ENCODE peak calls at places on chromosomes 3 and 15, in eight cellular contexts. I, P, C, L, R, Q, O and W are unnamed samples.

GRCh38 chr3:123291404-123291803 is 89.7 kb downstream of the SEC22A start:
- DNase-seq in C (no peak), Q (no peak), O (no peak), P (no peak), R (no peak), I (no peak), L (no peak), W (no peak)

GRCh38 chr15:65373163-65373651 is 4.6 kb downstream of the IGDCC3 start:
- DNase-seq in I (no peak), P (no peak), O (no peak), R (no peak), C (no peak), L (no peak), Q (no peak), W (no peak)

GRCh38 chr3:45486926-45487325 is 98.5 kb downstream of the LARS2 start:
- DNase-seq in L (no peak), C (no peak), P (no peak), O (no peak), R (peak), Q (no peak), I (no peak), W (no peak)

GRCh38 chr3:55875137-55875536 is 388.0 kb upstream of the WNT5A start:
- DNase-seq in R (no peak), O (no peak), L (no peak), I (no peak), Q (no peak), P (no peak), C (no peak), W (no peak)

GRCh38 chr15:89971592-89971997 is 29.5 kb upstream of the ZNF710 start:
- DNase-seq in O (peak), R (peak), L (peak), I (peak), Q (no peak), C (peak), P (peak), W (peak)

GRCh38 chr3:17047162-17047561 is 162.4 kb downstream of the PLCL2 start:
- DNase-seq in L (no peak), Q (no peak), I (no peak), R (no peak), O (no peak), C (no peak), P (no peak), W (no peak)

GRCh38 chr3:50184242-50184978 is 7.0 kb upstream of the GNAT1 start:
- DNase-seq in C (no peak), P (no peak), R (no peak), L (no peak), I (no peak), Q (peak), O (no peak), W (no peak)

GRCh38 chr15:62394079-62394478 is 229.0 kb upstream of the C2CD4B start:
- DNase-seq in Q (no peak), R (no peak), L (no peak), O (no peak), I (peak), P (no peak), C (no peak), W (no peak)

GRCh38 chr3:49422379-49423248 is at the start of gene AMT:
- DNase-seq in P (no peak), C (peak), O (no peak), L (peak), R (no peak), Q (no peak), I (no peak), W (no peak)

GRCh38 chr3:112512320-112512719 is 13.0 kb upstream of the BTLA start:
- DNase-seq in C (peak), R (no peak), O (no peak), Q (no peak), P (no peak), L (no peak), I (no peak), W (no peak)

GRCh38 chr15:90585863-90586262 is 56.1 kb downstream of the CRTC3 start:
- DNase-seq in O (no peak), R (peak), L (no peak), I (peak), P (no peak), Q (no peak), C (no peak), W (peak)

GRCh38 chr15:99474981-99475753 is 90.6 kb upstream of the MEF2A start:
- DNase-seq in Q (no peak), I (no peak), P (no peak), O (no peak), R (no peak), L (no peak), C (no peak), W (no peak)

GRCh38 chr3:125048282-125048681 is 7.5 kb downstream of the HEG1 start:
- DNase-seq in P (no peak), O (no peak), R (no peak), I (no peak), L (no peak), Q (peak), C (no peak), W (no peak)

GRCh38 chr3:116442331-116443021 is 2.8 kb downstream of the LSAMP start:
- DNase-seq in I (no peak), O (no peak), C (peak), P (no peak), R (no peak), L (no peak), Q (no peak), W (no peak)

DNA sequence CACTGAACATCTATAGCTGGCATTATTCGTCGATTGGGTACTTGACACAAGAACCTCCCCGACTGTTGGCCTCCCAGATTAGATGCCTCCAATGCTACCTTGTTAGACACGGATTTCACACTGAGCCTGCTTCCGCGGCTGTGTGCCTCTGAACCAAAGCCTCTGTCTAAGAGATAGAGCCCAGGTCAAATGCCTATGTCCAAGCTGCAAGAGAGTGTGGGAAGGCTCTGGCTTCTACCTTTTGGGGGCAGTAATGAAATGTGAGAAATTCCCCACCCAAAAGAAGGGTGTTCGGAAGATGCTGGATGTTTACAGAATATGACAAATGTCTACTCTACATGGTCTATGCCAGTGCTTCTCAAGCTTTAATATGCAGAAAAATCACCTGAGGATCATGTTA is 2.0 kb upstream of the RPUSD2 start:
- DNase-seq in L (no peak), P (no peak), C (no peak), Q (no peak), R (no peak), I (peak), O (no peak), W (no peak)
- TF ChIP-seq CTCF in L (peak), P (no peak), C (peak), Q (no peak), R (no peak), I (peak), O (peak), W (peak)

DNA sequence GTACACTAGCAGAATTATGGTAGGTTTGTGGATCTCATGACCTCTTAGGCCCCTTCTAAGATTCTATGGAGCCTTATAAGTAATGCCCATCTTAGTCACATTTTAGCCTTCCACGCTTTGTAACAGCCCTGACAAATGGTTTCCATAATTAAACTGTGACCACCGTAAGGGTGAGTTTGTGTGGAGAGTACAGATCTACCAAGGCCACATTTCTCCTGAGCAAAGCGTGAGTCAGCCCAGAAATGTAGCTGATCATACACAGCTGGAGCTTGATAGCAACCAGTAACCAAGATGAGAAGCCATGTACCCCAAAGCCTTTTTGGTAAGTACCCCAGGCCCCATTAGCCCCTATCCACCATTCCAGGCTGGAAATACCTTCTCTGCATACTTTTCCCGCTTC is 31.7 kb downstream of the CHAC1 start:
- DNase-seq in P (no peak), I (peak), C (peak), R (peak), L (no peak), O (no peak), Q (no peak), W (peak)
- H3K4me3 ChIP-seq in P (no peak), I (no peak), C (no peak), R (no peak), L (no peak), O (no peak), Q (no peak), W (no peak)

DNA sequence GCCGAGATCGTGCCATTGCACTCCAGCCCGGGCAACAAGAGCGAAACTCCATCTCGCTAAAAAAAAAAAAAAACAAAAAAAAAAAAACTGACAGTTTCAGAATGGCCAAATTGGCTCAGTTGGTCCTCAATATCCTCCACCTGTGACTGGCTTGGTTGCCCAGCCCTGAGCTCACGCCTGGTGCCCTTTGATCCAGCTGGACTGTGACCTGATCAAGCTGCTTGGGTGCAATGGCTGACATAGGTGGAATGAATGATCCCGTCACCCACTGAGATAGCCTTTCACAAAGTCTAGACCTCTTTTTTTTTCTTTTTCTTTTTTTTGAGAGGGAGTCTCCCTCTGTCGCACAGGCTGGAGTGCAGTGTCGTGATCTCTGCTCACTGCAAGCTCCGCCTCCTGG is 254.6 kb downstream of the FOXP1 start:
- DNase-seq in C (no peak), O (no peak), P (no peak), Q (no peak), L (no peak), I (no peak), R (no peak), W (no peak)
- TF ChIP-seq CTCF in C (no peak), O (no peak), P (no peak), Q (no peak), L (no peak), I (no peak), R (no peak), W (no peak)

GRCh38 chr3:129305592-129306091 is 27.0 kb downstream of the HMCES start:
- DNase-seq in R (peak), I (peak), P (peak), Q (peak), L (peak), C (peak), O (no peak), W (peak)
- H3K4me3 ChIP-seq in R (no peak), I (peak), P (peak), Q (peak), L (peak), C (peak), O (no peak), W (peak)

DNA sequence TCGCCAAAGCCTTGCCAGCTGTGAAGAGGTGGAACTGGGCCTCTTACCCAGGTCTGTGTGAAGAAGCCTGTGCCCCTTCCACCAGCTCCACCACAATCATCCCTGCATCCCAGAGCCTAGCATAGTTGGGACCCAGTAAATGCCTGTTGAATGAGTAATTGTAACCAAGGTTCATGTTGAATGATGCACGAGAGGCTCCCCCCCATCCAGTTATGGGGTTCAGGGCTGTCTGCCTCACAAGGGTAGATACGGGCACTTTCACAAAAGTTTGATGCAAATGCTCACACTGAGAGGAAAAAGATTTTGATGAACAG is 29.5 kb upstream of the TSEN2 start:
- DNase-seq in C (no peak), I (peak), R (no peak), Q (no peak), P (no peak), L (no peak), O (no peak), W (no peak)
- TF ChIP-seq CTCF in C (no peak), I (no peak), R (no peak), Q (no peak), P (no peak), L (no peak), O (no peak), W (no peak)

DNA sequence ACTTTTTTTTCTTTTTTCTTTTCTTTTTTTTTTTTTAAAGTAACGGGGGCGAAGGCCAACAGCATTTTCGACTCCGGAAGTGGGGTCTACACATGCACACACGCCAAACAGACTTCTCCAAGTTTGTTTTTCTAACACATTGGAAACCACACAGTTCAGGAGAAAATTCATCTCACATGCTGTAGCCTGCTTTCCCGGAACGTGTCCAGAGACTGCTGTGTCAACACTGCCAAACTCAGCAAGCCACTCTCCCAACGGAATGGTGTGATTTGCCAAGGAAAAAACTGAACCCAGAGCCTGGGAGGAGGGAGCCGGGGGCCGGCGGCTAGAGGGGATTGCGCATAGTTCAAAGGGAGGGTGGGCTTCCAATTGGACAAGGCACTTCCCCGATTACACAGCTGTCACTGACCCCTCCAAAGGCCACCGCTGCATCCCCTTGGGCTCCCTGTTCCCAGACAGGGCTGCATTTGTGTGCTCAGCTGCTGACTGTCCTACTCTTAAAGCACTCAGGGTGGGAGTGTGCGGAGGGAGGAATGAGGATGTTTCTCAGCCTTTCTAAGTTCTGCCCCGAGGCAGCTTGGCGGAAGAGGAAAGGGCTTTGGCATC is 256.1 kb downstream of the ZNF621 start:
- DNase-seq in Q (peak), L (no peak), C (peak), R (peak), O (no peak), P (peak), I (peak), W (no peak)
- H3K4me3 ChIP-seq in Q (peak), L (no peak), C (no peak), R (no peak), O (no peak), P (no peak), I (no peak), W (peak)